ENCODE peak calls at places on chromosomes 6 and 20, in six cellular contexts. One of them, this sample, is unnamed.

GRCh38 chr20:9474835-9475413 is 39.5 kb upstream of the LAMP5 start:
- DNase-seq in NCI-H226: no peak
- DNase-seq in stimulated activated naive CD8-positive, alpha-beta T cell treated with anti-CD3 and anti-CD28 coated beads, Interleukin-15, amount 100 ng/mL, for 72 hours: no peak
- DNase-seq in substantia nigra: no peak
- DNase-seq in brain microvascular endothelial cell: no peak
- DNase-seq in LoVo: no peak
- DNase-seq in this sample: peak

GRCh38 chr6:37103169-37104039 is 66.5 kb upstream of the PIM1 start:
- DNase-seq in stimulated activated naive CD8-positive, alpha-beta T cell treated with anti-CD3 and anti-CD28 coated beads, Interleukin-15, amount 100 ng/mL, for 72 hours: no peak
- DNase-seq in NCI-H226: peak
- DNase-seq in substantia nigra: peak
- DNase-seq in LoVo: peak
- DNase-seq in brain microvascular endothelial cell: no peak
- DNase-seq in this sample: no peak

GRCh38 chr6:100378576-100378975 is 86.1 kb downstream of the SIM1 start:
- DNase-seq in NCI-H226: no peak
- DNase-seq in LoVo: no peak
- DNase-seq in substantia nigra: no peak
- DNase-seq in stimulated activated naive CD8-positive, alpha-beta T cell treated with anti-CD3 and anti-CD28 coated beads, Interleukin-15, amount 100 ng/mL, for 72 hours: no peak
- DNase-seq in brain microvascular endothelial cell: no peak
- DNase-seq in this sample: no peak

GRCh38 chr6:3872370-3872854 is 23.2 kb downstream of the FAM50B start:
- DNase-seq in stimulated activated naive CD8-positive, alpha-beta T cell treated with anti-CD3 and anti-CD28 coated beads, Interleukin-15, amount 100 ng/mL, for 72 hours: no peak
- DNase-seq in NCI-H226: no peak
- DNase-seq in brain microvascular endothelial cell: no peak
- DNase-seq in LoVo: no peak
- DNase-seq in substantia nigra: no peak
- DNase-seq in this sample: no peak

GRCh38 chr20:504632-505075 is 38.9 kb downstream of the CSNK2A1 start:
- DNase-seq in stimulated activated naive CD8-positive, alpha-beta T cell treated with anti-CD3 and anti-CD28 coated beads, Interleukin-15, amount 100 ng/mL, for 72 hours: no peak
- DNase-seq in brain microvascular endothelial cell: no peak
- DNase-seq in LoVo: no peak
- DNase-seq in substantia nigra: no peak
- DNase-seq in NCI-H226: no peak
- DNase-seq in this sample: no peak

GRCh38 chr6:161010418-161010817 is 18.8 kb downstream of the MAP3K4 start:
- DNase-seq in substantia nigra: no peak
- DNase-seq in stimulated activated naive CD8-positive, alpha-beta T cell treated with anti-CD3 and anti-CD28 coated beads, Interleukin-15, amount 100 ng/mL, for 72 hours: no peak
- DNase-seq in brain microvascular endothelial cell: no peak
- DNase-seq in NCI-H226: peak
- DNase-seq in LoVo: no peak
- DNase-seq in this sample: peak

GRCh38 chr20:8424986-8425385 is 292.9 kb downstream of the PLCB1 start:
- DNase-seq in NCI-H226: no peak
- DNase-seq in LoVo: no peak
- DNase-seq in stimulated activated naive CD8-positive, alpha-beta T cell treated with anti-CD3 and anti-CD28 coated beads, Interleukin-15, amount 100 ng/mL, for 72 hours: no peak
- DNase-seq in brain microvascular endothelial cell: no peak
- DNase-seq in substantia nigra: no peak
- DNase-seq in this sample: no peak

GRCh38 chr20:1375515-1375914 is 17.3 kb downstream of the FKBP1A start:
- DNase-seq in brain microvascular endothelial cell: peak
- DNase-seq in stimulated activated naive CD8-positive, alpha-beta T cell treated with anti-CD3 and anti-CD28 coated beads, Interleukin-15, amount 100 ng/mL, for 72 hours: no peak
- DNase-seq in NCI-H226: peak
- DNase-seq in LoVo: no peak
- DNase-seq in substantia nigra: no peak
- DNase-seq in this sample: peak

GRCh38 chr6:34447915-34448314 is 18.0 kb upstream of the PACSIN1 start:
- DNase-seq in NCI-H226: no peak
- DNase-seq in LoVo: no peak
- DNase-seq in brain microvascular endothelial cell: no peak
- DNase-seq in stimulated activated naive CD8-positive, alpha-beta T cell treated with anti-CD3 and anti-CD28 coated beads, Interleukin-15, amount 100 ng/mL, for 72 hours: no peak
- DNase-seq in substantia nigra: peak
- DNase-seq in this sample: no peak

GRCh38 chr6:78797270-78797669 is 70.1 kb upstream of the IRAK1BP1 start:
- DNase-seq in brain microvascular endothelial cell: no peak
- DNase-seq in NCI-H226: no peak
- DNase-seq in stimulated activated naive CD8-positive, alpha-beta T cell treated with anti-CD3 and anti-CD28 coated beads, Interleukin-15, amount 100 ng/mL, for 72 hours: no peak
- DNase-seq in LoVo: no peak
- DNase-seq in substantia nigra: no peak
- DNase-seq in this sample: no peak

GRCh38 chr6:133241088-133241900 is at the start of gene EYA4:
- DNase-seq in stimulated activated naive CD8-positive, alpha-beta T cell treated with anti-CD3 and anti-CD28 coated beads, Interleukin-15, amount 100 ng/mL, for 72 hours: peak
- DNase-seq in brain microvascular endothelial cell: no peak
- DNase-seq in substantia nigra: peak
- DNase-seq in NCI-H226: peak
- DNase-seq in LoVo: no peak
- DNase-seq in this sample: peak

GRCh38 chr6:150514806-150515362 is 84.8 kb upstream of the PLEKHG1 start:
- DNase-seq in LoVo: no peak
- DNase-seq in brain microvascular endothelial cell: no peak
- DNase-seq in substantia nigra: no peak
- DNase-seq in stimulated activated naive CD8-positive, alpha-beta T cell treated with anti-CD3 and anti-CD28 coated beads, Interleukin-15, amount 100 ng/mL, for 72 hours: no peak
- DNase-seq in NCI-H226: no peak
- DNase-seq in this sample: no peak

GRCh38 chr6:131655951-131656350 is 18.8 kb downstream of the ENPP3 start:
- DNase-seq in stimulated activated naive CD8-positive, alpha-beta T cell treated with anti-CD3 and anti-CD28 coated beads, Interleukin-15, amount 100 ng/mL, for 72 hours: no peak
- DNase-seq in NCI-H226: no peak
- DNase-seq in brain microvascular endothelial cell: no peak
- DNase-seq in LoVo: no peak
- DNase-seq in substantia nigra: no peak
- DNase-seq in this sample: no peak

This sample was measured in astrocyte of the spinal cord.